ENCODE peak calls at places on chromosomes 1 and 21, in seven cellular contexts. Z is CD8-positive, alpha-beta memory T cell; B is ovary; T is activated CD4-positive, alpha-beta memory T cell treated with anti-CD3 and anti-CD28 coated beads for 36 hours; D is skeletal muscle cell; W is activated T-cell treated with anti-CD3 and anti-CD28 coated beads for 1 hour; N is stimulated activated CD4-positive, alpha-beta T cell treated with anti-CD3 and anti-CD28 coated beads, Interleukin-1b, Interleukin-23, amount 100 ng/mL, for 24 hours. U is an unnamed sample.

GRCh38 chr1:213884402-213884801 is 103.4 kb upstream of the PROX1 start:
- DNase-seq in B (no peak), N (no peak), D (no peak), T (no peak), W (no peak), Z (no peak), U (no peak)

GRCh38 chr1:66048011-66048410 is 255.3 kb downstream of the PDE4B start:
- DNase-seq in D (peak), T (no peak), B (no peak), N (no peak), W (no peak), Z (no peak), U (no peak)

GRCh38 chr1:226001852-226002666 is 2.9 kb upstream of the SDE2 start:
- DNase-seq in T (peak), Z (peak), D (no peak), B (no peak), N (peak), W (peak), U (peak)

GRCh38 chr1:29876902-29877301 is 640.6 kb downstream of the PTPRU start:
- DNase-seq in N (no peak), B (no peak), T (no peak), Z (no peak), D (no peak), W (no peak), U (no peak)

GRCh38 chr1:51088474-51088873 is 13.6 kb upstream of the C1orf185 start:
- DNase-seq in T (no peak), Z (no peak), D (no peak), N (no peak), W (no peak), B (no peak), U (no peak)

GRCh38 chr1:10860682-10861081 is 64.2 kb upstream of the CASZ1 start:
- DNase-seq in W (no peak), Z (no peak), D (no peak), B (no peak), T (no peak), N (no peak), U (no peak)

GRCh38 chr1:236543065-236543669 is 19.4 kb downstream of the LGALS8 start:
- DNase-seq in W (no peak), D (no peak), Z (no peak), B (no peak), T (no peak), N (no peak), U (no peak)

GRCh38 chr1:205455581-205456382 is at the start of gene BLACAT1:
- DNase-seq in D (no peak), T (no peak), N (no peak), W (no peak), B (no peak), Z (no peak), U (no peak)

GRCh38 chr1:151837197-151837596 is 2.4 kb downstream of the C2CD4D start:
- DNase-seq in B (no peak), T (peak), D (no peak), Z (no peak), W (no peak), N (no peak), U (no peak)

GRCh38 chr1:72137665-72138064 is 144.7 kb downstream of the NEGR1 start:
- DNase-seq in Z (no peak), B (no peak), N (no peak), W (no peak), T (no peak), D (no peak), U (no peak)

GRCh38 chr1:25573591-25573930 is 30.2 kb downstream of the LDLRAP1 start:
- DNase-seq in Z (no peak), N (no peak), D (no peak), T (no peak), B (no peak), W (no peak), U (no peak)

GRCh38 chr1:98457212-98457611 is 204.3 kb upstream of the SNX7 start:
- DNase-seq in B (no peak), Z (no peak), T (no peak), W (no peak), D (no peak), N (no peak), U (no peak)

GRCh38 chr1:220818421-220819173 is 31.9 kb downstream of the MTARC1 start:
- DNase-seq in B (peak), D (peak), W (no peak), T (no peak), N (no peak), Z (no peak), U (no peak)

GRCh38 chr1:22184892-22185612 is 42.2 kb upstream of the WNT4 start:
- DNase-seq in T (peak), B (no peak), W (no peak), D (no peak), N (no peak), Z (peak), U (no peak)

GRCh38 chr1:208526726-208527125 is 282.5 kb upstream of the PLXNA2 start:
- DNase-seq in Z (no peak), N (no peak), D (no peak), B (no peak), T (no peak), W (no peak), U (no peak)

GRCh38 chr1:95012389-95012788 is 60.4 kb downstream of the ALG14 start:
- DNase-seq in T (no peak), B (no peak), Z (no peak), D (peak), N (no peak), W (no peak), U (no peak)

GRCh38 chr1:154796303-154796892 is 73.7 kb downstream of the KCNN3 start:
- DNase-seq in T (no peak), Z (no peak), N (no peak), W (no peak), B (no peak), D (no peak), U (no peak)

GRCh38 chr1:218658294-218658693 is 313.2 kb downstream of the TGFB2 start:
- DNase-seq in T (no peak), D (no peak), W (no peak), N (no peak), Z (no peak), B (no peak), U (no peak)

GRCh38 chr21:25368531-25368930 is 238.8 kb downstream of the MRPL39 start:
- DNase-seq in T (no peak), Z (no peak), B (no peak), W (no peak), N (no peak), D (no peak), U (no peak)

GRCh38 chr1:61561666-61562065 is 163.3 kb downstream of the TM2D1 start:
- DNase-seq in N (no peak), T (no peak), D (peak), Z (no peak), B (no peak), W (no peak), U (no peak)

GRCh38 chr1:84406209-84406917 is 8.1 kb downstream of the DNASE2B start:
- DNase-seq in B (no peak), Z (no peak), W (no peak), D (no peak), T (no peak), N (no peak), U (no peak)

GRCh38 chr1:162732094-162732493 is 58.4 kb upstream of the HSD17B7 start:
- DNase-seq in T (no peak), W (no peak), D (no peak), N (no peak), Z (no peak), B (no peak), U (no peak)

GRCh38 chr21:17370263-17370662 is 142.6 kb upstream of the CXADR start:
- DNase-seq in B (no peak), Z (no peak), W (no peak), T (no peak), N (no peak), D (no peak), U (no peak)

GRCh38 chr1:63575340-63575826 is 17.8 kb upstream of the PGM1 start:
- DNase-seq in T (no peak), Z (no peak), N (no peak), W (no peak), D (no peak), B (no peak), U (no peak)

GRCh38 chr1:46401964-46402626 is 8.0 kb downstream of the FAAH start:
- DNase-seq in B (peak), Z (no peak), D (peak), W (no peak), T (no peak), N (no peak), U (no peak)

GRCh38 chr1:98991127-98992003 is 13.3 kb downstream of the PLPPR5 start:
- DNase-seq in N (no peak), Z (no peak), W (no peak), B (no peak), D (peak), T (no peak), U (no peak)

GRCh38 chr21:27764056-27764455 is 797.2 kb upstream of the ADAMTS5 start:
- DNase-seq in N (no peak), B (no peak), Z (no peak), T (no peak), D (no peak), W (no peak), U (no peak)

GRCh38 chr21:29938968-29939858 is 583 bp downstream of the GRIK1 start:
- DNase-seq in D (no peak), N (no peak), T (no peak), Z (no peak), W (no peak), B (no peak), U (no peak)

GRCh38 chr21:35329940-35330670 is 281.0 kb upstream of the RUNX1 start:
- DNase-seq in D (no peak), N (no peak), T (no peak), W (no peak), Z (no peak), B (no peak), U (no peak)

GRCh38 chr1:23528245-23528978 is 2.6 kb downstream of the E2F2 start:
- DNase-seq in W (peak), B (no peak), Z (peak), N (peak), T (peak), D (no peak), U (peak)

GRCh38 chr1:11070876-11071275 is 11.1 kb upstream of the SRM start:
- DNase-seq in D (no peak), W (no peak), B (no peak), N (no peak), T (no peak), Z (no peak), U (no peak)

GRCh38 chr21:42214081-42214750 is 4.7 kb upstream of the ABCG1 start:
- DNase-seq in D (no peak), T (no peak), W (no peak), B (no peak), Z (no peak), N (no peak), U (no peak)

GRCh38 chr1:6083801-6084467 is 38.2 kb downstream of the KCNAB2 start:
- DNase-seq in W (no peak), T (no peak), B (no peak), Z (no peak), N (no peak), D (peak), U (no peak)

GRCh38 chr1:151368000-151368744 is 4.3 kb downstream of the SELENBP1 start:
- DNase-seq in W (no peak), D (no peak), T (no peak), Z (no peak), B (peak), N (no peak), U (no peak)

GRCh38 chr1:8455700-8456305 is 137.9 kb downstream of the SLC45A1 start:
- DNase-seq in B (no peak), W (no peak), Z (no peak), D (no peak), T (no peak), N (no peak), U (no peak)

U was measured in activated T-helper 2 cell treated with anti-CD3 and anti-CD28 coated beads, Interferon-gamma antibody, Interleukin-2, Interleukin-4, amounts not matched to agents 10 μg/mL and 5 μg/mL and 100 μg/mL, durations not matched to agents 14 hours and 24 hours and 36 hours.